ENCODE peak calls at places on chromosomes 1 and 21, in six cellular contexts. One of them, this sample, is unnamed.

GRCh38 chr21:38999148-38999547 is 184.1 kb downstream of the PSMG1 start:
- DNase-seq in sigmoid colon: no peak
- DNase-seq in esophagus squamous epithelium: no peak
- DNase-seq in epithelial cell of esophagus: peak; percentile 33
- DNase-seq in kidney epithelial cell: no peak
- DNase-seq in heart right ventricle: no peak
- DNase-seq in this sample: no peak

GRCh38 chr1:231826566-231826965 is 200.0 kb downstream of the DISC1 start:
- DNase-seq in epithelial cell of esophagus: no peak
- DNase-seq in kidney epithelial cell: no peak
- DNase-seq in esophagus squamous epithelium: no peak
- DNase-seq in heart right ventricle: no peak
- DNase-seq in sigmoid colon: no peak
- DNase-seq in this sample: no peak

GRCh38 chr1:108590436-108590835 is 30.5 kb downstream of the EEIG2 start:
- DNase-seq in heart right ventricle: peak; percentile 14
- DNase-seq in sigmoid colon: peak; percentile 67
- DNase-seq in epithelial cell of esophagus: no peak
- DNase-seq in esophagus squamous epithelium: no peak
- DNase-seq in kidney epithelial cell: no peak
- DNase-seq in this sample: no peak

GRCh38 chr1:85576642-85577420 is 3.7 kb upstream of the CCN1 start:
- DNase-seq in sigmoid colon: peak; percentile 96
- DNase-seq in kidney epithelial cell: no peak
- DNase-seq in epithelial cell of esophagus: peak; percentile 82
- DNase-seq in esophagus squamous epithelium: no peak
- DNase-seq in heart right ventricle: peak; percentile 87
- DNase-seq in this sample: no peak

GRCh38 chr1:154752273-154753030 is 117.6 kb downstream of the KCNN3 start:
- DNase-seq in sigmoid colon: peak; percentile 41
- DNase-seq in kidney epithelial cell: no peak
- DNase-seq in heart right ventricle: no peak
- DNase-seq in esophagus squamous epithelium: no peak
- DNase-seq in epithelial cell of esophagus: no peak
- DNase-seq in this sample: no peak

GRCh38 chr1:41361495-41362356 is 492 bp downstream of the FOXO6 start:
- DNase-seq in heart right ventricle: no peak
- DNase-seq in epithelial cell of esophagus: no peak
- DNase-seq in kidney epithelial cell: no peak
- DNase-seq in sigmoid colon: no peak
- DNase-seq in esophagus squamous epithelium: no peak
- DNase-seq in this sample: no peak

GRCh38 chr1:241635556-241636179 is 4.5 kb downstream of the CHML start:
- DNase-seq in sigmoid colon: no peak
- DNase-seq in esophagus squamous epithelium: no peak
- DNase-seq in heart right ventricle: no peak
- DNase-seq in kidney epithelial cell: no peak
- DNase-seq in epithelial cell of esophagus: no peak
- DNase-seq in this sample: no peak

GRCh38 chr1:228094432-228095016 is 8.6 kb downstream of the C1orf35 start:
- DNase-seq in sigmoid colon: peak; percentile 21
- DNase-seq in heart right ventricle: no peak
- DNase-seq in kidney epithelial cell: no peak
- DNase-seq in epithelial cell of esophagus: no peak
- DNase-seq in esophagus squamous epithelium: no peak
- DNase-seq in this sample: no peak

GRCh38 chr1:234601217-234602017 is 8.6 kb downstream of the IRF2BP2 start:
- DNase-seq in kidney epithelial cell: no peak
- DNase-seq in epithelial cell of esophagus: peak; percentile 61
- DNase-seq in esophagus squamous epithelium: no peak
- DNase-seq in sigmoid colon: no peak
- DNase-seq in heart right ventricle: no peak
- DNase-seq in this sample: no peak

GRCh38 chr1:222310830-222311229 is 237.1 kb downstream of the HHIPL2 start:
- DNase-seq in sigmoid colon: no peak
- DNase-seq in esophagus squamous epithelium: no peak
- DNase-seq in epithelial cell of esophagus: no peak
- DNase-seq in heart right ventricle: peak; percentile 26
- DNase-seq in kidney epithelial cell: no peak
- DNase-seq in this sample: no peak

GRCh38 chr1:227939791-227940771 is 7.7 kb downstream of the WNT9A start:
- DNase-seq in kidney epithelial cell: no peak
- DNase-seq in sigmoid colon: peak; percentile 64
- DNase-seq in epithelial cell of esophagus: no peak
- DNase-seq in esophagus squamous epithelium: no peak
- DNase-seq in heart right ventricle: no peak
- DNase-seq in this sample: no peak

GRCh38 chr1:58932820-58933598 is 149.2 kb upstream of the JUN start:
- DNase-seq in epithelial cell of esophagus: peak; percentile 97
- DNase-seq in sigmoid colon: no peak
- DNase-seq in kidney epithelial cell: peak; percentile 80
- DNase-seq in heart right ventricle: no peak
- DNase-seq in esophagus squamous epithelium: no peak
- DNase-seq in this sample: peak; percentile 62

GRCh38 chr1:214425101-214425500 is 126.3 kb downstream of the PTPN14 start:
- DNase-seq in sigmoid colon: no peak
- DNase-seq in epithelial cell of esophagus: peak; percentile 49
- DNase-seq in heart right ventricle: no peak
- DNase-seq in esophagus squamous epithelium: no peak
- DNase-seq in kidney epithelial cell: no peak
- DNase-seq in this sample: no peak

GRCh38 chr21:20418353-20418752 is 579.9 kb upstream of the NCAM2 start:
- DNase-seq in esophagus squamous epithelium: no peak
- DNase-seq in kidney epithelial cell: no peak
- DNase-seq in heart right ventricle: no peak
- DNase-seq in epithelial cell of esophagus: no peak
- DNase-seq in sigmoid colon: no peak
- DNase-seq in this sample: no peak

GRCh38 chr1:19046972-19047371 is 90.5 kb upstream of the IFFO2 start:
- DNase-seq in heart right ventricle: no peak
- DNase-seq in kidney epithelial cell: no peak
- DNase-seq in epithelial cell of esophagus: no peak
- DNase-seq in sigmoid colon: no peak
- DNase-seq in esophagus squamous epithelium: no peak
- DNase-seq in this sample: no peak

GRCh38 chr1:59669752-59670312 is 144.9 kb upstream of the HOOK1 start:
- DNase-seq in epithelial cell of esophagus: no peak
- DNase-seq in esophagus squamous epithelium: no peak
- DNase-seq in sigmoid colon: peak; percentile 82
- DNase-seq in kidney epithelial cell: no peak
- DNase-seq in heart right ventricle: peak; percentile 56
- DNase-seq in this sample: no peak

GRCh38 chr21:38927776-38928175 is 122.0 kb downstream of the ETS2 start:
- DNase-seq in kidney epithelial cell: no peak
- DNase-seq in epithelial cell of esophagus: no peak
- DNase-seq in esophagus squamous epithelium: no peak
- DNase-seq in heart right ventricle: no peak
- DNase-seq in sigmoid colon: peak; percentile 33
- DNase-seq in this sample: no peak

GRCh38 chr1:169914534-169914933 is 20.8 kb upstream of the SCYL3 start:
- DNase-seq in heart right ventricle: no peak
- DNase-seq in kidney epithelial cell: no peak
- DNase-seq in esophagus squamous epithelium: no peak
- DNase-seq in epithelial cell of esophagus: peak; percentile 52
- DNase-seq in sigmoid colon: no peak
- DNase-seq in this sample: no peak

DNA sequence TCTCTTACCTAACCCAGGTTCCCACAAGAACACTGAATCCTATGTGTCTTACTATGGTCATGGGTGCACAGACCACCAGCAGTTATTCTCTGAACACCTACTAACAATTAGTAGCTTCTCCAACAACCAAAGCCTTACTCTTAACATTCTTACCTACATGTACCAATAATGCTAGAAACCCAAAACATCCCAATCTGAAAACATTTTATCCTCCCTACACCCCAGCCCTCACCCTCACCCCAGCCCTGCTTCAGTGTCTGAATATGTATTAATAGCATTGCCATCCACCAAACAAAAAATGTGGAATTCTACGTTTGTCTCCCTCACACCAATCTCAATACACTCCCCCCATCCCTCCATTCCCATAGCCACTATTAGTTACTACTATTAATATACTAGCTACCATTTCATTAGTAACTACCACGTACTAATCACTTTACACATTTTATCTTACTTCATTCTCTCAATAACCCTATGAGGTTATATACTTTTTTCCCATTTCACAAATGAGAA is 2.6 kb downstream of the TRIM33 start:
- DNase-seq in kidney epithelial cell: no peak
- DNase-seq in sigmoid colon: no peak
- DNase-seq in esophagus squamous epithelium: no peak
- DNase-seq in epithelial cell of esophagus: no peak
- DNase-seq in heart right ventricle: no peak
- DNase-seq in this sample: no peak
- H3K4me3 ChIP-seq in kidney epithelial cell: no peak overlapping the region
- H3K4me3 ChIP-seq in sigmoid colon: peak overlapping the region; percentile 86
- H3K4me3 ChIP-seq in esophagus squamous epithelium: peak overlapping the region; percentile 97
- H3K4me3 ChIP-seq in epithelial cell of esophagus: peak overlapping the region; percentile 4
- H3K4me3 ChIP-seq in heart right ventricle: no peak overlapping the region
- H3K4me3 ChIP-seq in this sample: no peak overlapping the region

GRCh38 chr1:174723815-174724214 is 275.9 kb upstream of the CACYBP start:
- DNase-seq in heart right ventricle: no peak
- DNase-seq in epithelial cell of esophagus: no peak
- DNase-seq in kidney epithelial cell: no peak
- DNase-seq in sigmoid colon: no peak
- DNase-seq in esophagus squamous epithelium: no peak
- DNase-seq in this sample: no peak

GRCh38 chr1:174721246-174721645 is 273.5 kb downstream of the GPR52 start:
- DNase-seq in epithelial cell of esophagus: no peak
- DNase-seq in esophagus squamous epithelium: no peak
- DNase-seq in heart right ventricle: no peak
- DNase-seq in sigmoid colon: no peak
- DNase-seq in kidney epithelial cell: no peak
- DNase-seq in this sample: no peak

GRCh38 chr1:174720618-174721017 is 272.9 kb downstream of the GPR52 start:
- DNase-seq in kidney epithelial cell: no peak
- DNase-seq in epithelial cell of esophagus: no peak
- DNase-seq in esophagus squamous epithelium: no peak
- DNase-seq in heart right ventricle: no peak
- DNase-seq in sigmoid colon: no peak
- DNase-seq in this sample: no peak

GRCh38 chr1:174726880-174727585 is 272.7 kb upstream of the CACYBP start:
- DNase-seq in esophagus squamous epithelium: no peak
- DNase-seq in sigmoid colon: no peak
- DNase-seq in epithelial cell of esophagus: no peak
- DNase-seq in heart right ventricle: no peak
- DNase-seq in kidney epithelial cell: no peak
- DNase-seq in this sample: no peak

DNA sequence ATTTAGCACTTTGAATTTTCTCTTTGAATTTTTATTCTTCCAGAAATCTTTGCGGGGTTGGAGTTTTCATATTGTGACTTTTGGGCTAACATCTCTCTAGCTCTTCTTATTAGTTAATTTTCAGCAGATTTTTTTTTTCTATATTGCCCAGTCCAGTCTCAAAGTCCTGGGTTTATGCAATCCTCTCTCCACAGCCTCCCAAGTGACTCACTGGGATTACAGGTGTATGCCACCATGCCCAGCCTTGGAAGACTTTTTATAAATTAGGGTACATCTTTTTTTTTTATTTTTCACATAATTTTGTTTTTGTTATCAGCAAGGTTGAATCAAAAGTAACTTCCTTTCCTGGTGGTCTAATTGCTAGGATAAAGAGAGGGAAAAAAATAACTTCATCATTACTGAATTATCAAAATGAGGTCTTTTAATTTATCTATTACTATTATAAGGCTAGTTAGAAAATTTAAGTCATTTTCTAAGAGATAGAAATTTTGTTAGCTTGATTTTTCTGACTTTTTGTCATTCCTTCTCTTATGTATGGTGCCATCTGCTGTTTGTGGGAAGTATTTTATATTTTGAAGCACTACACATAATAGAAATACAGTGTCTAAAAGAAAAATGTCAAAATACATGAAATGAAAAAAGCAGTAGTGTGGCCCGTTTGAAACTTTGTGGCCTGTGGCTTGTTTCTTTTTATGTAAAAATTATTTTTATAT is 273.4 kb upstream of the CACYBP start:
- DNase-seq in kidney epithelial cell: peak; percentile 4
- DNase-seq in esophagus squamous epithelium: no peak
- DNase-seq in epithelial cell of esophagus: peak; percentile 22
- DNase-seq in sigmoid colon: no peak
- DNase-seq in heart right ventricle: no peak
- DNase-seq in this sample: no peak
- TF ChIP-seq CTCF in kidney epithelial cell: peak; percentile 36
- TF ChIP-seq CTCF in esophagus squamous epithelium: peak; percentile 39
- TF ChIP-seq CTCF in epithelial cell of esophagus: peak; percentile 56
- TF ChIP-seq CTCF in sigmoid colon: peak; percentile 26
- TF ChIP-seq CTCF in heart right ventricle: peak; percentile 73
- TF ChIP-seq CTCF in this sample: peak; percentile 20

DNA sequence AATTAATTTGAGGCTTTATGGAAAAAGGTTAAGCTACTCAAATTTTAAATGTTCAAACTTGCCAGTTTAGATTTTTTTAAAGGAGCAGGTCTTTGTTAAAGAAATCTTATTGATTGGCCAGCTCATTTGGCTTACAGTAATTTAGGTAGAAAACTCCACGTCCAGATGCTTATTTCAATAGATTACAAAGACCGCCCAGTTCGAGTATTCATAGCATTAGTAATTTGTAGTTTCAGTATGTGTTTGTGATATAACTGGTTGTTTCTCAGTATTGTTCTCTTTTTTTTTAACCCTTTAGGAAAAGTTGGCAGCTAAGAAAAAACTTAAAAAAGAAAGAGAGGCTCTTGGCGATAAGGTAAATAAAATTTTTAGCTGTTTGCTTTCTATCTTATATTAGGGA is 1.6 kb downstream of the RPF1 start:
- DNase-seq in esophagus squamous epithelium: no peak
- DNase-seq in epithelial cell of esophagus: no peak
- DNase-seq in heart right ventricle: no peak
- DNase-seq in sigmoid colon: no peak
- DNase-seq in kidney epithelial cell: no peak
- DNase-seq in this sample: no peak
- H3K4me3 ChIP-seq in esophagus squamous epithelium: peak overlapping the region; percentile 76
- H3K4me3 ChIP-seq in epithelial cell of esophagus: peak overlapping the region; percentile 63
- H3K4me3 ChIP-seq in heart right ventricle: peak overlapping the region; percentile 55
- H3K4me3 ChIP-seq in sigmoid colon: peak overlapping the region; percentile 70
- H3K4me3 ChIP-seq in kidney epithelial cell: no peak overlapping the region
- H3K4me3 ChIP-seq in this sample: peak overlapping the region; percentile 3

GRCh38 chr1:29121516-29121937 is 2.2 kb downstream of the TMEM200B start:
- DNase-seq in esophagus squamous epithelium: no peak
- DNase-seq in heart right ventricle: no peak
- DNase-seq in kidney epithelial cell: no peak
- DNase-seq in sigmoid colon: no peak
- DNase-seq in epithelial cell of esophagus: no peak
- DNase-seq in this sample: no peak
- TF ChIP-seq CTCF in esophagus squamous epithelium: no peak
- TF ChIP-seq CTCF in heart right ventricle: no peak
- TF ChIP-seq CTCF in kidney epithelial cell: no peak
- TF ChIP-seq CTCF in sigmoid colon: no peak
- TF ChIP-seq CTCF in epithelial cell of esophagus: no peak
- TF ChIP-seq CTCF in this sample: no peak